ENCODE peak calls at places on chromosome 12, in seven cellular contexts. C, Z, I, J, L, F and O are unnamed samples.

GRCh38 chr12:49887536-49888401 is 15.9 kb downstream of the FAIM2 start:
- DNase-seq in L (no peak), C (no peak), Z (no peak), I (no peak), J (no peak), F (no peak), O (no peak)

GRCh38 chr12:106581543-106582263 is 1.1 kb upstream of the RFX4 start:
- DNase-seq in J (no peak), I (no peak), L (no peak), C (no peak), F (no peak), Z (peak), O (no peak)

GRCh38 chr12:96303656-96304055 is 96.6 kb downstream of the CDK17 start:
- DNase-seq in J (no peak), I (no peak), C (no peak), Z (no peak), L (no peak), F (no peak), O (no peak)

GRCh38 chr12:2258035-2258434 is 205.2 kb downstream of the CACNA1C start:
- DNase-seq in I (no peak), F (no peak), L (no peak), C (no peak), J (no peak), Z (no peak), O (no peak)

GRCh38 chr12:26488339-26488738 is 293.0 kb downstream of the SSPN start:
- DNase-seq in Z (no peak), J (no peak), I (no peak), L (no peak), F (no peak), C (no peak), O (no peak)

GRCh38 chr12:124517260-124518050 is 50.0 kb downstream of the NCOR2 start:
- DNase-seq in C (no peak), I (no peak), F (peak), L (peak), J (peak), Z (peak), O (no peak)

GRCh38 chr12:108788076-108788782 is 56.9 kb upstream of the CORO1C start:
- DNase-seq in F (no peak), I (no peak), L (peak), C (no peak), J (no peak), Z (no peak), O (no peak)

GRCh38 chr12:118058881-118059644 is 1.9 kb downstream of the WSB2 start:
- DNase-seq in I (no peak), Z (peak), C (no peak), J (no peak), F (no peak), L (no peak), O (no peak)

GRCh38 chr12:116698554-116698953 is 39.3 kb downstream of the SPRING1 start:
- DNase-seq in J (no peak), Z (no peak), L (no peak), I (no peak), F (no peak), C (no peak), O (no peak)

GRCh38 chr12:112822056-112822455 is 30.5 kb downstream of the RPH3A start:
- DNase-seq in J (no peak), F (no peak), I (no peak), L (no peak), Z (no peak), C (no peak), O (no peak)

GRCh38 chr12:69024413-69024812 is 91.4 kb upstream of the CPM start:
- DNase-seq in C (no peak), Z (no peak), F (peak), I (peak), L (no peak), J (peak), O (no peak)

GRCh38 chr12:95646781-95647184 is 95.5 kb upstream of the USP44 start:
- DNase-seq in Z (peak), I (no peak), L (no peak), F (no peak), J (no peak), C (peak), O (peak)

GRCh38 chr12:27273114-27273513 is 29.0 kb downstream of the STK38L start:
- DNase-seq in C (no peak), I (no peak), F (no peak), Z (no peak), L (no peak), J (no peak), O (no peak)

GRCh38 chr12:113252494-113252893 is 31.2 kb downstream of the TPCN1 start:
- DNase-seq in J (no peak), L (peak), I (no peak), F (no peak), C (no peak), Z (no peak), O (no peak)

GRCh38 chr12:123860369-123860768 is 98.3 kb downstream of the DNAH10 start:
- DNase-seq in Z (no peak), F (no peak), J (no peak), L (no peak), C (no peak), I (no peak), O (no peak)

GRCh38 chr12:2008677-2009076 is 4.4 kb upstream of the DCP1B start:
- DNase-seq in L (no peak), Z (no peak), C (no peak), J (no peak), I (no peak), F (no peak), O (no peak)

GRCh38 chr12:113254298-113254697 is 33.0 kb downstream of the TPCN1 start:
- DNase-seq in J (no peak), I (no peak), C (no peak), L (no peak), Z (no peak), F (no peak), O (no peak)

GRCh38 chr12:95623554-95624170 is 72.4 kb upstream of the USP44 start:
- DNase-seq in I (no peak), J (peak), Z (peak), F (peak), L (peak), C (peak), O (peak)

GRCh38 chr12:4817813-4818212 is 91.9 kb upstream of the KCNA1 start:
- DNase-seq in F (no peak), I (no peak), Z (no peak), C (no peak), L (peak), J (no peak), O (no peak)

GRCh38 chr12:50006754-50007442 is 18.4 kb downstream of the RACGAP1 start:
- DNase-seq in Z (peak), L (no peak), I (no peak), F (no peak), C (no peak), J (no peak), O (peak)

GRCh38 chr12:2795291-2796186 is 769 bp downstream of the FKBP4 start:
- DNase-seq in F (peak), Z (peak), C (no peak), I (no peak), J (peak), L (peak), O (no peak)

GRCh38 chr12:132587781-132588180 is 22.6 kb downstream of the LRCOL1 start:
- DNase-seq in L (no peak), I (no peak), J (no peak), F (no peak), Z (no peak), C (no peak), O (no peak)

GRCh38 chr12:113003631-113004030 is 25.3 kb downstream of the OAS2 start:
- DNase-seq in Z (no peak), F (no peak), L (no peak), C (no peak), J (no peak), I (no peak), O (no peak)

GRCh38 chr12:40565029-40565633 is 127.1 kb upstream of the CNTN1 start:
- DNase-seq in I (no peak), C (no peak), Z (no peak), J (no peak), L (no peak), F (no peak), O (no peak)

GRCh38 chr12:75606921-75607320 is 95.5 kb upstream of the KRR1 start:
- DNase-seq in C (no peak), F (no peak), L (no peak), J (no peak), I (no peak), Z (no peak), O (no peak)

GRCh38 chr12:89962648-89963047 is 254.0 kb upstream of the ATP2B1 start:
- DNase-seq in J (no peak), L (no peak), F (no peak), Z (no peak), C (no peak), I (no peak), O (no peak)
- TF ChIP-seq CTCF in J (no peak), L (no peak), F (no peak), Z (no peak), C (no peak), I (peak), O (peak)

GRCh38 chr12:46832084-46832704 is 6.4 kb upstream of the SLC38A4 start:
- DNase-seq in L (no peak), Z (peak), F (no peak), I (no peak), C (no peak), J (no peak), O (no peak)
- H3K4me3 ChIP-seq in L (peak), Z (peak), F (no peak), I (peak), C (no peak), J (no peak), O (peak)

DNA sequence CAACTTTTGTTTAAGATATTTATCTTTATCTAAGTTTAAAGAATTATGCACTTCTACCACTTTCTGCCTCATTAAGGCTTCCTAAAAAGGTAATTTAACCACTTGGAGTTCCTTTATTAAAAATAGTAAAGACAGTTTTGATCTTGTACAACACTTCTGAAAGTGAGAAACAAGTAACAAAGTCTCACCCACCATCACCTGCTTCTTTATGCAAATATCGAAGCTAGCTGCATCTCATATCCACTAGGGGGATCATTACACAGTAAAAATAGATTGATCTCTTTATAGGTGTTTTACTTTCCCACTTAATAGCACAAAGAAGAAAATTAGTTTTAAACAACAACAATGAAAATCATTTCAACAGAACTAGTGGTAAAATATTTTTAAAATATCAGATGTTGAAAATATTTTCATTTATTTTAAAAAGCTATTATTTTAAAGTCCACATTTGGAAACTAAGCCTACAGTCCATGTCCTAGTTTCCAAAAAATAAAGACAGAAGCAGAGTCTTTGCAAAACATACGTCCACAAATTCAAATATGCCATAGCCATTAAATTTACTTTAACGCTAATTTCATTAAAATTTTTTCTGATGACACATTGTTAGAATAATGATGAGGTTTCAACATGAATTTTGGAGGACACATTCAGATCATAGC is 160.0 kb upstream of the SOX5 start:
- DNase-seq in C (no peak), J (no peak), F (no peak), Z (no peak), L (no peak), I (no peak), O (peak)
- TF ChIP-seq CTCF in C (peak), J (peak), F (peak), Z (peak), L (no peak), I (peak), O (peak)

GRCh38 chr12:92110083-92110640 is 35.5 kb downstream of the BTG1 start:
- DNase-seq in J (no peak), Z (no peak), L (no peak), C (no peak), I (no peak), F (no peak), O (no peak)

GRCh38 chr12:92109613-92110012 is 36.0 kb downstream of the BTG1 start:
- DNase-seq in C (no peak), I (no peak), F (no peak), L (no peak), Z (no peak), J (no peak), O (no peak)

GRCh38 chr12:92114834-92115233 is 30.8 kb downstream of the BTG1 start:
- DNase-seq in L (no peak), I (no peak), Z (no peak), C (no peak), F (no peak), J (no peak), O (no peak)

GRCh38 chr12:92108651-92109050 is 37.0 kb downstream of the BTG1 start:
- DNase-seq in J (no peak), I (no peak), L (peak), F (no peak), C (peak), Z (peak), O (peak)

DNA sequence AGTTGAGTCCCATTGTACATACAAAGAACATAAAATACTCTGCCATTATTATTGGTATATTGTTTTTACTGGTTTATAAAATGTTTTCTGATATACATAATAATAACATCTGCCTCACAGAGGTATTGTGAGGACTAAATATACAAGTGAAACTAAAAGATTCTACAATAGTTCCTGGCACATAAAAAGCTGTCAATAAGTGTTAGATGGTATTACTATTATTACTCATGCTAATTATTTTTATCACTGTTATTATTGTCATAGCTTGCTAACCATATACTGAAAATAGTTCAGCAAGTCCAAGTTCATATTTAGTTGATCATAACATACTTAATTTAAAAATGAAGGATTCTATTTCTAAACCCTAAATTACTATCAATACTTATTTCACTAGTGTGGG is 34.4 kb downstream of the BTG1 start:
- DNase-seq in Z (no peak), L (no peak), C (no peak), F (no peak), I (no peak), J (no peak), O (no peak)
- H3K4me3 ChIP-seq in Z (no peak), L (no peak), C (no peak), F (no peak), I (no peak), J (no peak), O (no peak)